ENCODE peak calls at places on chromosome 22, in eight cellular contexts. W, N, M, S, Y, R, I and Z are unnamed samples.

GRCh38 chr22:37281195-37281594 is 1.1 kb upstream of the CYTH4 start:
- DNase-seq in N (no peak), S (no peak), I (no peak), Y (no peak), M (no peak), W (no peak), R (no peak), Z (no peak)

GRCh38 chr22:25797891-25798290 is 55.9 kb downstream of the MYO18B start:
- DNase-seq in Y (no peak), W (no peak), N (no peak), I (no peak), R (no peak), S (no peak), M (no peak), Z (no peak)

GRCh38 chr22:23752090-23752691 is 1.3 kb upstream of the ZNF70 start:
- DNase-seq in W (no peak), M (no peak), R (no peak), S (no peak), I (no peak), N (no peak), Y (peak), Z (no peak)

GRCh38 chr22:49664891-49665290 is 162.8 kb downstream of the BRD1 start:
- DNase-seq in M (no peak), R (no peak), W (peak), S (no peak), N (peak), I (no peak), Y (no peak), Z (no peak)

GRCh38 chr22:49324527-49325491 is 502.9 kb downstream of the BRD1 start:
- DNase-seq in W (peak), S (no peak), N (no peak), R (peak), M (no peak), I (no peak), Y (no peak), Z (no peak)

GRCh38 chr22:36755316-36755715 is 20.6 kb downstream of the IFT27 start:
- DNase-seq in N (no peak), Y (no peak), I (no peak), W (no peak), M (no peak), R (no peak), S (no peak), Z (no peak)

GRCh38 chr22:35397095-35397904 is 2.6 kb upstream of the MCM5 start:
- DNase-seq in R (peak), Y (peak), M (peak), I (no peak), W (no peak), S (no peak), N (no peak), Z (no peak)

GRCh38 chr22:25006354-25006753 is 53.8 kb downstream of the KIAA1671 start:
- DNase-seq in N (no peak), I (no peak), S (no peak), M (no peak), R (no peak), W (no peak), Y (no peak), Z (no peak)

GRCh38 chr22:17754233-17754925 is 19.9 kb downstream of the BID start:
- DNase-seq in Y (peak), I (no peak), S (no peak), N (peak), M (no peak), W (no peak), R (peak), Z (no peak)
- TF ChIP-seq CTCF in Y (peak), I (peak), S (no peak), N (peak), M (peak), W (peak), R (peak), Z (no peak)

GRCh38 chr22:44404341-44405020 is 91.7 kb upstream of the SHISAL1 start:
- DNase-seq in Y (no peak), R (no peak), I (no peak), W (no peak), M (no peak), N (no peak), S (no peak), Z (no peak)

GRCh38 chr22:44402196-44403111 is 89.7 kb upstream of the SHISAL1 start:
- DNase-seq in Y (no peak), I (no peak), N (peak), S (no peak), M (no peak), R (no peak), W (peak), Z (no peak)

GRCh38 chr22:44400763-44401060 is 88.0 kb upstream of the SHISAL1 start:
- DNase-seq in R (no peak), S (no peak), N (no peak), Y (no peak), W (no peak), I (no peak), M (no peak), Z (no peak)

GRCh38 chr22:44403930-44404329 is 91.2 kb upstream of the SHISAL1 start:
- DNase-seq in N (peak), S (peak), R (no peak), I (no peak), M (no peak), Y (no peak), W (no peak), Z (no peak)

DNA sequence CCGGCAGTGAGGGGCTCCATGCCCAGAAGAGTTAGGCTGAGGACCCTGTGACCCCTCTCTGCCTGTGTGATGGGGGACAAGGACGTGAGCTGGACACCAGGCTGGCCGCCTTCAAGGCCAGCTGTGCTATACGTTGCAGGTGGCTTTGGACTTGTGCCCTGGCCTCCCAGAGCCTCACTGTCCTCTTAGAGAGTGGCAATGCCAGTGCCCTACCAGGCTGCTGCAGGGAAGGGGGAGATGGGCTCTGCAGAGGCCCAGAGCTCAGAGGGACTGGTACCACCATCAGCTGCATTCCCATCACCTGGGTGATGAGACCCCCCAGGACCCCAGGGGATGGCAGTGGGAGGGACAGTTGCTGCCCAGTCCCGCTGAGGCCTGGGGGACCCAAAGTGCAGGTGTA is 90.4 kb upstream of the SHISAL1 start:
- DNase-seq in W (no peak), I (no peak), M (no peak), S (no peak), N (peak), R (no peak), Y (no peak), Z (no peak)
- TF ChIP-seq CTCF in W (no peak), I (no peak), M (no peak), S (no peak), N (no peak), R (no peak), Y (no peak), Z (no peak)

GRCh38 chr22:46763051-46763705 is 728 bp downstream of the TBC1D22A start:
- DNase-seq in Y (peak), M (peak), R (no peak), I (no peak), S (no peak), N (no peak), W (no peak), Z (no peak)

GRCh38 chr22:46764140-46764680 is 1.8 kb downstream of the TBC1D22A start:
- DNase-seq in R (no peak), M (no peak), I (no peak), S (no peak), N (no peak), W (no peak), Y (no peak), Z (no peak)

GRCh38 chr22:46761017-46761416 is 1.4 kb upstream of the TBC1D22A start:
- DNase-seq in I (no peak), Y (no peak), W (no peak), N (no peak), R (peak), M (no peak), S (no peak), Z (no peak)

GRCh38 chr22:46761539-46762237 is 762 bp upstream of the TBC1D22A start:
- DNase-seq in N (no peak), S (no peak), Y (peak), W (no peak), I (no peak), M (no peak), R (peak), Z (no peak)

GRCh38 chr22:46762238-46763050 is at the start of gene TBC1D22A:
- DNase-seq in S (peak), I (peak), Y (peak), R (peak), W (peak), M (peak), N (peak), Z (peak)
- TF ChIP-seq CTCF in S (no peak), I (no peak), Y (no peak), R (no peak), W (no peak), M (peak), N (no peak), Z (no peak)

GRCh38 chr22:17794726-17795125 is 20.5 kb upstream of the BID start:
- DNase-seq in I (no peak), S (no peak), N (no peak), M (no peak), W (no peak), R (no peak), Y (no peak), Z (no peak)

GRCh38 chr22:17789379-17790200 is 15.3 kb upstream of the BID start:
- DNase-seq in W (no peak), I (no peak), S (no peak), Y (no peak), N (no peak), R (no peak), M (no peak), Z (no peak)

GRCh38 chr22:17792854-17793434 is 18.7 kb upstream of the BID start:
- DNase-seq in W (no peak), M (no peak), I (no peak), N (no peak), R (no peak), S (no peak), Y (no peak), Z (no peak)

GRCh38 chr22:17791196-17791595 is 16.9 kb upstream of the BID start:
- DNase-seq in Y (no peak), N (no peak), M (no peak), R (no peak), W (no peak), S (no peak), I (no peak), Z (no peak)

GRCh38 chr22:17792289-17792688 is 18.0 kb upstream of the BID start:
- DNase-seq in W (no peak), I (no peak), N (peak), M (no peak), Y (no peak), S (no peak), R (no peak), Z (no peak)
- TF ChIP-seq CTCF in W (no peak), I (no peak), N (peak), M (no peak), Y (peak), S (no peak), R (no peak), Z (no peak)

DNA sequence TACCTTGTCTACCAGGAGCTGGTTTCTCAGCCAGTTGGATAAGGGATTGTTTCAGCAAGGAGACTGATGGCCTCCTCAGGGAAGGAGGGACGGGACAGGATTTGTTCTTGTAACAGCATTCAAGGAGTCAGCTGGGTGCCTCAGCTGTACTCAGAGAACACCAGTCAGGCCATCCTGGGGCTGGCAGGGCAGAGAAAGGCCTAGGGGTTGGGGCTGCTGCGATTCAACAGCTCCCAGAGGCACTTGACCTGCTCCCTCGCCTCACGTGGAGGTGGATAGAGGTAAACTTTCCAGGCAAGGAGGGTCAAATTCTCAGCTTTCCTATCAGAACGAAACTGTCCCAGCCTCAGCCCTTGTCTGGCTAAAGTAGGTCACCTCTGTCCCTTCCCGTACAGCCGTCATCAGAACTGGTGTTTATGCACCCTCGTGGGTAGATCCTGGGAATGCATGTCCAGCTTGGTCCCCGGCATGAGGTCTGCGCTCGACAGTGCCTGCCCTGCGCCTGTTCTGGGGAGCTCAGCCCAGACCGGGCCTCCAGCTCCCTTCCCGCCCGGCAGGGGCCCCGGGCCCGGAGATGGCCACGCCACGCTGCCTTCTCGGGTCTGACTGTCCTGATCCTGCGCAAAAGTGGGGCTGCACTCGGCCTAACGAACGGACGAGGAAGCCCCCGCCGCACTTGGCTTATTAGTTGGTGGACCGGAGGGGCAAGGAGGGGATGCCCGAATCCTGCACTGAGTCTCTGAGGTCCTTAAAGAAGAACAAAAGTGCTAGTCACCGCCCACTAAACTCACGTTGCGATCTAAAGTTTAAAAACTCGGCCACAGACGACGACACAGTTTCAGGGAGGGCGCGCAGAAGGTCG is 762 bp upstream of the CCDC134 start:
- DNase-seq in M (peak), S (no peak), Y (peak), R (peak), N (peak), W (no peak), I (no peak), Z (peak)
- TF ChIP-seq CTCF in M (peak), S (no peak), Y (no peak), R (no peak), N (no peak), W (no peak), I (no peak), Z (no peak)

DNA sequence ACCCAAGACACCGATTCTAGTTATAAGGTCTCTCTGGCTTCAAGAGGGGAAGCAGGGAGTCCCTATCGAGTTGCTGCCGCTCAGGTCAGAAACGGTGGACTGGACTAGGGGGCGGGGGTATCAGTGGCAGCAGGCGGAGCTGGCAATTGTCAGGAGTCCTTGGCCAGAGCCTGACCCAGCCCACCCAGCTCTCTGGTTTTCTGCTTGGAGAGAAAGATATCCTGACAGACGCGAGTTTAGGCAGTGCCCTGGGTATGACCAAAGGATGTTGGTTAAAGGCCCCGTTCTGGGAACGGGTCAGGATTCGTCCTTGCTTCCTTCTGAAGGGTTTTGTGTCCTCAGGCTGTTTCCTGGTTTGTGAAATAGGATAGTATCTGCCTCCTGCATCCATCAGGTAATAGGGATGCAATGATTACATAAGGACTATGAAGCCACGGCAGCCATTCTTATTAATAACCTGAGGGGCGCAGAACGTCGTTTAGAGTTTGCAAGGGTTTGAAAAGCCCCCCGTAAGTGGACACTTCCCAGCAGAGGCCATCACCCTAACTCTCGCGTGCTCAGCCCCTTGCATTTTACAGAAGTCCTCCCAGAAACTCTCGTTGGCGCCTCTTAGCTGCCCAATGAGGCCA is 700 bp upstream of the DEPDC5 start:
- DNase-seq in N (peak), S (no peak), M (peak), Y (peak), R (peak), I (no peak), W (no peak), Z (peak)
- TF ChIP-seq CTCF in N (no peak), S (no peak), M (no peak), Y (no peak), R (no peak), I (no peak), W (no peak), Z (no peak)